ENCODE peak calls at places on chromosomes 1 and 21, in ten cellular contexts. Y is ACHN; D is fibroblast of mammary gland; G is skeletal muscle cell; Z is NCI-H1105; C is H54; I is cardiac fibroblast; M is stimulated activated CD8-positive, alpha-beta memory T cell treated with anti-CD3 and anti-CD28 coated beads, Interleukin-4, amount 100 ng/mL, for 1 hour; U is activated T-helper 9 cell treated with anti-CD3 and anti-CD28 coated beads, Interleukin-2, amount 50 U/mL, for 16 hours; S is type B pancreatic cell. O is an unnamed sample.

GRCh38 chr1:220045356-220046051 is 801 bp downstream of the EPRS1 start:
- DNase-seq in Y (peak), D (no peak), G (no peak), Z (no peak), C (no peak), I (peak), M (no peak), U (no peak), S (no peak), O (peak)

GRCh38 chr21:23936224-23936623 is 1671.1 kb downstream of the MRPL39 start:
- DNase-seq in Y (peak), D (peak), G (no peak), Z (no peak), C (no peak), I (peak), M (no peak), U (no peak), S (no peak), O (peak)

GRCh38 chr1:29829448-29830344 is 593.4 kb downstream of the PTPRU start:
- DNase-seq in Y (no peak), D (no peak), G (no peak), Z (no peak), C (no peak), I (no peak), M (no peak), U (no peak), S (no peak), O (no peak)

GRCh38 chr21:46323227-46323709 is 402 bp downstream of the C21orf58 start:
- DNase-seq in Y (peak), D (no peak), G (no peak), Z (no peak), C (no peak), I (peak), M (no peak), U (no peak), S (no peak), O (no peak)

GRCh38 chr1:15028117-15028516 is 125.4 kb upstream of the TMEM51 start:
- DNase-seq in Y (peak), D (peak), G (no peak), Z (no peak), C (peak), I (peak), M (no peak), U (no peak), S (no peak), O (no peak)

GRCh38 chr1:4600615-4601460 is 53.6 kb upstream of the AJAP1 start:
- DNase-seq in Y (no peak), D (no peak), G (no peak), Z (no peak), C (no peak), I (no peak), M (no peak), U (no peak), S (peak), O (no peak)

GRCh38 chr21:41769106-41769505 is 2.3 kb upstream of the RIPK4 start:
- DNase-seq in Y (no peak), D (no peak), G (no peak), Z (no peak), C (no peak), I (no peak), M (no peak), U (no peak), S (no peak), O (no peak)

GRCh38 chr1:220889333-220889732 is 10.1 kb downstream of the HLX start:
- DNase-seq in Y (no peak), D (no peak), G (no peak), Z (no peak), C (no peak), I (no peak), M (no peak), U (no peak), S (no peak), O (no peak)

GRCh38 chr1:38908821-38909220 is 27.4 kb upstream of the GJA9 start:
- DNase-seq in Y (no peak), D (no peak), G (no peak), Z (no peak), C (no peak), I (no peak), M (no peak), U (no peak), S (no peak), O (no peak)

GRCh38 chr21:40719615-40720014 is 127.3 kb downstream of the DSCAM start:
- DNase-seq in Y (no peak), D (no peak), G (no peak), Z (no peak), C (no peak), I (no peak), M (no peak), U (no peak), S (no peak), O (no peak)

GRCh38 chr1:234683856-234684632 is 74.1 kb upstream of the IRF2BP2 start:
- DNase-seq in Y (peak), D (peak), G (peak), Z (no peak), C (peak), I (peak), M (no peak), U (no peak), S (no peak), O (peak)

GRCh38 chr1:31414692-31415370 is 1.8 kb downstream of the SERINC2 start:
- DNase-seq in Y (no peak), D (peak), G (no peak), Z (no peak), C (no peak), I (no peak), M (no peak), U (no peak), S (no peak), O (no peak)

GRCh38 chr1:169308313-169309039 is 59.1 kb downstream of the NME7 start:
- DNase-seq in Y (no peak), D (no peak), G (no peak), Z (no peak), C (no peak), I (no peak), M (no peak), U (no peak), S (no peak), O (no peak)

GRCh38 chr1:16017461-16018303 is at the start of gene HSPB7:
- DNase-seq in Y (no peak), D (peak), G (peak), Z (no peak), C (no peak), I (peak), M (no peak), U (no peak), S (no peak), O (no peak)